ENCODE peak calls at places on chromosomes 16 and 17, in seven cellular contexts. One of them, this sample, is unnamed.

GRCh38 chr16:66278111-66278531 is 88.4 kb upstream of the CDH5 start:
- DNase-seq in Peyer's patch: no peak
- DNase-seq in uterus: no peak
- DNase-seq in spleen: no peak
- DNase-seq in A549: no peak
- DNase-seq in right cardiac atrium: no peak
- DNase-seq in mammary epithelial cell: peak; percentile 89
- DNase-seq in this sample: no peak

GRCh38 chr16:83624436-83625120 is 183.2 kb upstream of the HSBP1 start:
- DNase-seq in right cardiac atrium: no peak
- DNase-seq in uterus: no peak
- DNase-seq in Peyer's patch: no peak
- DNase-seq in A549: no peak
- DNase-seq in mammary epithelial cell: no peak
- DNase-seq in spleen: no peak
- DNase-seq in this sample: no peak

GRCh38 chr17:73474370-73474988 is 162.7 kb upstream of the CDC42EP4 start:
- DNase-seq in mammary epithelial cell: peak; percentile 75
- DNase-seq in right cardiac atrium: peak; percentile 89
- DNase-seq in A549: peak; percentile 63
- DNase-seq in spleen: no peak
- DNase-seq in Peyer's patch: no peak
- DNase-seq in uterus: peak; percentile 25
- DNase-seq in this sample: peak; percentile 9

GRCh38 chr16:55364811-55365210 is 40.8 kb downstream of the IRX6 start:
- DNase-seq in mammary epithelial cell: no peak
- DNase-seq in uterus: no peak
- DNase-seq in A549: no peak
- DNase-seq in Peyer's patch: no peak
- DNase-seq in right cardiac atrium: no peak
- DNase-seq in spleen: no peak
- DNase-seq in this sample: no peak

GRCh38 chr17:19415311-19415710 is 4.3 kb downstream of the RNF112 start:
- DNase-seq in Peyer's patch: no peak
- DNase-seq in uterus: no peak
- DNase-seq in spleen: no peak
- DNase-seq in right cardiac atrium: no peak
- DNase-seq in A549: no peak
- DNase-seq in mammary epithelial cell: no peak
- DNase-seq in this sample: no peak

GRCh38 chr16:2160915-2161551 is 5.5 kb downstream of the TRAF7 start:
- DNase-seq in mammary epithelial cell: no peak
- DNase-seq in spleen: no peak
- DNase-seq in Peyer's patch: peak; percentile 21
- DNase-seq in uterus: peak; percentile 71
- DNase-seq in A549: no peak
- DNase-seq in right cardiac atrium: peak; percentile 88
- DNase-seq in this sample: peak; percentile 38

GRCh38 chr17:53335443-53335842 is 487.3 kb upstream of the KIF2B start:
- DNase-seq in mammary epithelial cell: no peak
- DNase-seq in A549: no peak
- DNase-seq in right cardiac atrium: no peak
- DNase-seq in spleen: no peak
- DNase-seq in uterus: no peak
- DNase-seq in Peyer's patch: no peak
- DNase-seq in this sample: no peak

GRCh38 chr17:32445075-32445427 is 741 bp downstream of the PSMD11 start:
- DNase-seq in A549: peak; percentile 70
- DNase-seq in Peyer's patch: no peak
- DNase-seq in right cardiac atrium: no peak
- DNase-seq in mammary epithelial cell: peak; percentile 78
- DNase-seq in uterus: no peak
- DNase-seq in spleen: no peak
- DNase-seq in this sample: no peak

GRCh38 chr16:2482181-2483107 is 7.5 kb downstream of the TBC1D24 start:
- DNase-seq in spleen: no peak
- DNase-seq in Peyer's patch: no peak
- DNase-seq in uterus: peak; percentile 44
- DNase-seq in mammary epithelial cell: peak; percentile 43
- DNase-seq in right cardiac atrium: peak; percentile 84
- DNase-seq in A549: no peak
- DNase-seq in this sample: peak; percentile 31

GRCh38 chr17:63399856-63400255 is 46.2 kb downstream of the CYB561 start:
- DNase-seq in spleen: no peak
- DNase-seq in uterus: peak; percentile 32
- DNase-seq in A549: no peak
- DNase-seq in right cardiac atrium: peak; percentile 93
- DNase-seq in mammary epithelial cell: no peak
- DNase-seq in Peyer's patch: peak; percentile 19
- DNase-seq in this sample: peak; percentile 62

GRCh38 chr17:49890852-49891251 is 43.0 kb upstream of the TAC4 start:
- DNase-seq in Peyer's patch: no peak
- DNase-seq in uterus: no peak
- DNase-seq in right cardiac atrium: no peak
- DNase-seq in spleen: no peak
- DNase-seq in mammary epithelial cell: no peak
- DNase-seq in A549: no peak
- DNase-seq in this sample: no peak

GRCh38 chr16:2081201-2081600 is 33.4 kb downstream of the TSC2 start:
- DNase-seq in mammary epithelial cell: no peak
- DNase-seq in spleen: no peak
- DNase-seq in A549: no peak
- DNase-seq in right cardiac atrium: no peak
- DNase-seq in uterus: no peak
- DNase-seq in Peyer's patch: no peak
- DNase-seq in this sample: no peak

GRCh38 chr16:88809068-88809675 is 2.6 kb downstream of the APRT start:
- DNase-seq in uterus: no peak
- DNase-seq in right cardiac atrium: peak; percentile 55
- DNase-seq in spleen: no peak
- DNase-seq in A549: no peak
- DNase-seq in mammary epithelial cell: no peak
- DNase-seq in Peyer's patch: no peak
- DNase-seq in this sample: no peak

GRCh38 chr17:5446786-5447185 is 7.8 kb upstream of the C1QBP start:
- DNase-seq in A549: no peak
- DNase-seq in right cardiac atrium: no peak
- DNase-seq in spleen: no peak
- DNase-seq in mammary epithelial cell: no peak
- DNase-seq in Peyer's patch: no peak
- DNase-seq in uterus: no peak
- DNase-seq in this sample: no peak

GRCh38 chr17:5438716-5439445 is at the start of gene C1QBP:
- DNase-seq in A549: peak; percentile 97
- DNase-seq in Peyer's patch: peak; percentile 84
- DNase-seq in right cardiac atrium: peak; percentile 97
- DNase-seq in spleen: peak; percentile 97
- DNase-seq in uterus: peak; percentile 89
- DNase-seq in mammary epithelial cell: peak; percentile 88
- DNase-seq in this sample: peak; percentile 56

GRCh38 chr17:5444209-5444608 is 5.3 kb upstream of the C1QBP start:
- DNase-seq in uterus: no peak
- DNase-seq in mammary epithelial cell: no peak
- DNase-seq in Peyer's patch: no peak
- DNase-seq in spleen: no peak
- DNase-seq in right cardiac atrium: no peak
- DNase-seq in A549: no peak
- DNase-seq in this sample: no peak

GRCh38 chr17:5439446-5439764 is 450 bp upstream of the C1QBP start:
- DNase-seq in right cardiac atrium: no peak
- DNase-seq in Peyer's patch: no peak
- DNase-seq in spleen: no peak
- DNase-seq in uterus: no peak
- DNase-seq in A549: no peak
- DNase-seq in mammary epithelial cell: no peak
- DNase-seq in this sample: no peak

DNA sequence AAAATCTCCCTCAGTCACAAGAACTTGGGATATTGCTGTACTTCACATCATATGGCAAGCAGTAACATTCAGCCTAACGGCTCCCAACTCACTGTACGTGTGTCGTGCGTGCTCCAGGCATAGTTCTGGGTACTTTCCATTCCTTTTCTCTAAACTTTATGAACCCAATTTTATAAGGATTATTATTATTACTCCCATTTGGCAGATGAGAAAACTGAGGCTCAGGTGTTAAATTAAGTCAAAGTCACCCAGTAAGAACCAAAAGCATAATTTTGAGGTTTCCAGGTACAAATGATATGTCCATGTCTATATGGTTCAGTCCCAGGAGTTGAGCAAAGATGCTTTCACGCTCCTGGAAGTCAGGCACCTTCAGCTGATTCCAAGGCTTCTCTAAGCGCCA is 4.8 kb upstream of the C1QBP start:
- DNase-seq in mammary epithelial cell: no peak
- DNase-seq in uterus: no peak
- DNase-seq in A549: no peak
- DNase-seq in spleen: no peak
- DNase-seq in right cardiac atrium: no peak
- DNase-seq in Peyer's patch: no peak
- DNase-seq in this sample: no peak
- H3K4me3 ChIP-seq in mammary epithelial cell: no peak overlapping the region
- H3K4me3 ChIP-seq in uterus: no peak overlapping the region
- H3K4me3 ChIP-seq in A549: no peak overlapping the region
- H3K4me3 ChIP-seq in spleen: no peak overlapping the region
- H3K4me3 ChIP-seq in right cardiac atrium: no peak overlapping the region
- H3K4me3 ChIP-seq in Peyer's patch: no peak overlapping the region
- H3K4me3 ChIP-seq in this sample: no peak overlapping the region

DNA sequence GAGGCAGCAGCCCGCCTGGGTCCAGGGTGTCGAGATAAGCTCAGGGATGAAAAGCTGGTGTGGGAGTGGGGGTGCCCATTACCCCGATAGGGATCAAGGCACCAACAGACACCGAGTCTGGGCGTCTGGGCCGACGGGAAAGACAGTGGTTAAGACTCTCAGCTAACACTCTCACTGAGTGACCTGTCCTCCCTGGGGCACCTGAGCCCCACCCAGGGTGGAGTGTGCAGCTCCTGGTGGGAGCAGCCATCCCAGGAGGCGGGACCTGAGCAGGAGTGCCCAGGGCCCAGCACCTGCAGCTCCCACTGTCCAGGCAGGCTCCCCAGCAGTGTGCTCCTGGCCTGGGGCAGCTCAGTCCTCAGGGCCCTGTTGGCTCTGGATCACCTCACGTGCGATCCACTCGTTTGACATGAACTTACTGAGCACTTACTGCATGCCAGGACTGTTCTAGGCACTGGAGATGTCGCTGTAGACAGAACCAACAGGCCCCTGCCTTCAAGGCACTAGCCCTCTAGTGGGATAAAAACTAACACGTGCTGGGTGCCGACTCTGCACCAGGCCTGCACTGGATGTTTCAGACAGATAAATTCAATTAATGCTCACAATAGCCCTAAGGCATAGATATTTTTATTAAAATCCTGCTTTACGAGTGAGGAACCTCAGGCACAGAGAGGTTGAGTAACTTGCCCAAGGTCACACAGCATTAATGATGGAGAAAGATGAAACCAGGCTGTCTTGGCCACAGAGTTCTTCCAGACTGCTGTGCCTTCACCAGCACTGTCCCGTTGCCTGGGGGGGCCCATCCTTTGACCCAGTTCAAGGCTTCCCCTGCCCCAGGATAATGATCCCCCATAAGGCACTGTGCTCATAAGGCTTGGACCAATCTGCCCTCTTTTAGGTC is 1.9 kb downstream of the EVPLL start:
- DNase-seq in mammary epithelial cell: no peak
- DNase-seq in uterus: no peak
- DNase-seq in spleen: peak; percentile 58
- DNase-seq in Peyer's patch: no peak
- DNase-seq in right cardiac atrium: no peak
- DNase-seq in A549: no peak
- DNase-seq in this sample: no peak
- H3K4me3 ChIP-seq in mammary epithelial cell: no peak overlapping the region
- H3K4me3 ChIP-seq in uterus: no peak overlapping the region
- H3K4me3 ChIP-seq in spleen: no peak overlapping the region
- H3K4me3 ChIP-seq in Peyer's patch: no peak overlapping the region
- H3K4me3 ChIP-seq in right cardiac atrium: no peak overlapping the region
- H3K4me3 ChIP-seq in A549: no peak overlapping the region
- H3K4me3 ChIP-seq in this sample: no peak overlapping the region

DNA sequence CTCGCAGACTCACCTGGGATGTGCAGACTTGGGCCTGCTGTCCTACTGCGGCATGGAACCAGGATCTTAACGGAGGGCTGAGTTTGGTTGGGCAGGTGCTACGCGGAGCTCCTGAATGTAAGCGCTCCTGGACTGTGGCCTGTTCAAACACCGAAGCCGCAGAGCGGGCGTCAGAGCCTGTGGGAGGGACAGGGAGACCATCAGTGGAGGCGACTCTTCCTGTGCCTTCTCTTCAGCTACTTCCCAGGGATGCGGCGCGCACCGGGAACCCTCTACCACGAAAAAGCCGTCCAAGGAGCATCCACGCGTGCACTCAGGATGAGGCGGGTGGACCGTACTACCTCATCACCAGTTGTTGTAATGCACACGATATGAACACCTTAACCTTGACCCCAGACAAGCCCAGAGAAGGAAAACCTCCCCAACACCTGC is 2.0 kb downstream of the USP36 start:
- DNase-seq in right cardiac atrium: no peak
- DNase-seq in mammary epithelial cell: no peak
- DNase-seq in Peyer's patch: no peak
- DNase-seq in spleen: peak; percentile 76
- DNase-seq in A549: no peak
- DNase-seq in uterus: no peak
- DNase-seq in this sample: no peak
- H3K4me3 ChIP-seq in right cardiac atrium: no peak overlapping the region
- H3K4me3 ChIP-seq in mammary epithelial cell: no peak overlapping the region
- H3K4me3 ChIP-seq in Peyer's patch: no peak overlapping the region
- H3K4me3 ChIP-seq in spleen: no peak overlapping the region
- H3K4me3 ChIP-seq in A549: peak overlapping the region; percentile 99
- H3K4me3 ChIP-seq in uterus: peak overlapping the region; percentile 86
- H3K4me3 ChIP-seq in this sample: no peak overlapping the region

DNA sequence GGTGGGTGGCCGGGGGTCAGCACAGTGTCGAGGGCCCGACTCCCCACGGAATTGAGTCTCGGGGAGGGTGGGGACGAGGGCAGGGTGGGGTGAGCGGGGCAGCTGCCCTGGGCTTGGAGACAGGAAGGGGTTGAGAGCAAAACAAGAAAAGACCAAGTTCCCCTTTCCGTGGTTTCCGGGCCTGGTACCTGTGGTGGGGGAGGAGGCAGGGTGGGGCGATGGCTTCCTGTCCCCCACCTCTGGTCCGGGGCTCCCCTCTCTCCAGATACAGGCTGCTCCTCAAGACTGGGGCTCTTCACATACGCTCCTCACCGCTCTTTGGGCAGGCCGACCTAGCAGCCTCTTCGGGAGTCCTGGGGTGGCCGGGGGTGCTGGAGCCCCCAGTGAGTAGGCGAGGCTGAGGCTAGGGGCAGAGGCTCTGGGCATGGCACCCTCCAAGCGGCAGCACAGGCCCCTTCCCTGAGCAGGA is 593 bp downstream of the CORO1A start:
- DNase-seq in A549: no peak
- DNase-seq in spleen: peak; percentile 96
- DNase-seq in right cardiac atrium: peak; percentile 71
- DNase-seq in uterus: no peak
- DNase-seq in mammary epithelial cell: no peak
- DNase-seq in Peyer's patch: peak; percentile 90
- DNase-seq in this sample: no peak
- H3K4me3 ChIP-seq in A549: peak overlapping the region; percentile 55
- H3K4me3 ChIP-seq in spleen: peak overlapping the region; percentile 89
- H3K4me3 ChIP-seq in right cardiac atrium: peak overlapping the region; percentile 95
- H3K4me3 ChIP-seq in uterus: peak overlapping the region; percentile 55
- H3K4me3 ChIP-seq in mammary epithelial cell: peak overlapping the region; percentile 41
- H3K4me3 ChIP-seq in Peyer's patch: peak overlapping the region; percentile 97
- H3K4me3 ChIP-seq in this sample: peak overlapping the region; percentile 55

GRCh38 chr16:31002810-31003209 is 7.6 kb downstream of the STX1B start:
- DNase-seq in uterus: no peak
- DNase-seq in spleen: no peak
- DNase-seq in Peyer's patch: no peak
- DNase-seq in A549: no peak
- DNase-seq in right cardiac atrium: peak; percentile 31
- DNase-seq in mammary epithelial cell: no peak
- DNase-seq in this sample: no peak
- H3K4me3 ChIP-seq in uterus: no peak overlapping the region
- H3K4me3 ChIP-seq in spleen: no peak overlapping the region
- H3K4me3 ChIP-seq in Peyer's patch: no peak overlapping the region
- H3K4me3 ChIP-seq in A549: no peak overlapping the region
- H3K4me3 ChIP-seq in right cardiac atrium: no peak overlapping the region
- H3K4me3 ChIP-seq in mammary epithelial cell: no peak overlapping the region
- H3K4me3 ChIP-seq in this sample: no peak overlapping the region